ENCODE peak calls at places on chromosomes 12 and 14, in six cellular contexts. A is iPS-NIHi11, S is psoas muscle, K is colonic mucosa, O is hippocampal formation, V is Peyer's patch. E is an unnamed sample.

GRCh38 chr12:92603741-92604432 is 98.9 kb upstream of the PLEKHG7 start:
- DNase-seq in A (no peak), S (no peak), K (no peak), O (no peak), V (no peak), E (no peak)

GRCh38 chr12:101598483-101598882 is 3.7 kb downstream of the MYBPC1 start:
- DNase-seq in A (no peak), S (no peak), K (no peak), O (no peak), V (no peak), E (no peak)

GRCh38 chr12:12333980-12334709 is 15.9 kb downstream of the MANSC1 start:
- DNase-seq in A (peak), S (peak), K (peak), O (no peak), V (peak), E (peak)

GRCh38 chr12:52442600-52443061 is 8.5 kb upstream of the KRT75 start:
- DNase-seq in A (peak), S (no peak), K (no peak), O (no peak), V (no peak), E (no peak)

GRCh38 chr14:51520087-51520486 is 131.6 kb upstream of the FRMD6 start:
- DNase-seq in A (no peak), S (no peak), K (no peak), O (no peak), V (no peak), E (no peak)

GRCh38 chr14:78933948-78934524 is 763.9 kb downstream of the NRXN3 start:
- DNase-seq in A (peak), S (no peak), K (no peak), O (peak), V (no peak), E (peak)

GRCh38 chr14:60963761-60964160 is 17.1 kb downstream of the TRMT5 start:
- DNase-seq in A (no peak), S (no peak), K (no peak), O (no peak), V (no peak), E (no peak)

GRCh38 chr12:122752464-122753212 is at the start of gene DENR:
- DNase-seq in A (peak), S (peak), K (peak), O (peak), V (peak), E (peak)

GRCh38 chr14:96098309-96098998 is 59.3 kb downstream of the C14orf132 start:
- DNase-seq in A (peak), S (peak), K (peak), O (peak), V (peak), E (peak)

GRCh38 chr12:104058796-104059195 is 5.5 kb upstream of the HCFC2 start:
- DNase-seq in A (no peak), S (no peak), K (no peak), O (no peak), V (no peak), E (no peak)

GRCh38 chr14:72755766-72756165 is 138.1 kb downstream of the DPF3 start:
- DNase-seq in A (no peak), S (no peak), K (peak), O (no peak), V (no peak), E (no peak)

GRCh38 chr14:22979748-22980392 is 2.5 kb downstream of the AJUBA start:
- DNase-seq in A (no peak), S (no peak), K (no peak), O (no peak), V (no peak), E (no peak)

GRCh38 chr14:95557291-95557690 is 22.4 kb downstream of the GLRX5 start:
- DNase-seq in A (no peak), S (no peak), K (no peak), O (no peak), V (no peak), E (no peak)

GRCh38 chr14:22131749-22132476 is 457.1 kb downstream of the DAD1 start:
- DNase-seq in A (peak), S (no peak), K (peak), O (no peak), V (peak), E (no peak)

GRCh38 chr12:79155703-79156102 is 291.1 kb downstream of the SYT1 start:
- DNase-seq in A (no peak), S (no peak), K (no peak), O (no peak), V (no peak), E (no peak)

GRCh38 chr12:104457746-104458644 is 1.2 kb downstream of the CHST11 start:
- DNase-seq in A (peak), S (peak), K (peak), O (no peak), V (peak), E (peak)

GRCh38 chr14:53355581-53356112 is 202.5 kb upstream of the DDHD1 start:
- DNase-seq in A (peak), S (no peak), K (no peak), O (no peak), V (no peak), E (no peak)

GRCh38 chr12:12562585-12563245 is at the start of gene DUSP16:
- DNase-seq in A (peak), S (peak), K (peak), O (peak), V (peak), E (peak)

GRCh38 chr12:110543252-110543959 is 39.7 kb downstream of the PPTC7 start:
- DNase-seq in A (peak), S (peak), K (peak), O (peak), V (peak), E (no peak)

GRCh38 chr12:115044073-115044472 is 360.1 kb upstream of the TBX3 start:
- DNase-seq in A (peak), S (no peak), K (no peak), O (no peak), V (no peak), E (no peak)

GRCh38 chr14:21043387-21044105 is 1.4 kb downstream of the RNASE7 start:
- DNase-seq in A (no peak), S (no peak), K (no peak), O (no peak), V (no peak), E (no peak)

GRCh38 chr12:52022841-52023181 is 16.1 kb downstream of the TAMALIN start:
- DNase-seq in A (peak), S (no peak), K (peak), O (no peak), V (peak), E (no peak)

GRCh38 chr12:124115496-124115895 is 142.5 kb downstream of the ZNF664 start:
- DNase-seq in A (no peak), S (no peak), K (no peak), O (no peak), V (no peak), E (no peak)

GRCh38 chr12:52249041-52249461 is 16.0 kb downstream of the KRT7 start:
- DNase-seq in A (no peak), S (peak), K (no peak), O (no peak), V (peak), E (no peak)

GRCh38 chr14:48319823-48320222 is 644.4 kb upstream of the MDGA2 start:
- DNase-seq in A (no peak), S (no peak), K (no peak), O (no peak), V (no peak), E (no peak)

GRCh38 chr12:48980953-48981756 is 3.0 kb downstream of the WNT1 start:
- DNase-seq in A (peak), S (no peak), K (no peak), O (no peak), V (peak), E (peak)

GRCh38 chr14:69711471-69712216 is 55.3 kb upstream of the SRSF5 start:
- DNase-seq in A (no peak), S (no peak), K (no peak), O (no peak), V (peak), E (no peak)

GRCh38 chr14:92733007-92733406 is 15.4 kb downstream of the LGMN start:
- DNase-seq in A (no peak), S (no peak), K (no peak), O (no peak), V (no peak), E (no peak)

GRCh38 chr12:79597910-79598309 is 92.9 kb downstream of the PAWR start:
- DNase-seq in A (no peak), S (no peak), K (no peak), O (no peak), V (no peak), E (no peak)

GRCh38 chr12:105237671-105238070 is 1.7 kb upstream of the APPL2 start:
- DNase-seq in A (no peak), S (no peak), K (no peak), O (no peak), V (no peak), E (no peak)

GRCh38 chr12:111578276-111578970 is 20.7 kb downstream of the ATXN2 start:
- DNase-seq in A (no peak), S (no peak), K (no peak), O (no peak), V (no peak), E (no peak)

GRCh38 chr12:62787023-62787422 is 147.9 kb downstream of the PPM1H start:
- DNase-seq in A (no peak), S (no peak), K (no peak), O (no peak), V (no peak), E (no peak)

GRCh38 chr14:51828017-51828797 is 32.2 kb upstream of the GNG2 start:
- DNase-seq in A (peak), S (peak), K (no peak), O (no peak), V (peak), E (peak)

GRCh38 chr12:109120557-109120956 is 4.2 kb downstream of the ACACB start:
- DNase-seq in A (no peak), S (no peak), K (no peak), O (no peak), V (peak), E (no peak)

GRCh38 chr14:49508124-49508523 is 78.1 kb downstream of the RPS29 start:
- DNase-seq in A (no peak), S (no peak), K (no peak), O (no peak), V (no peak), E (no peak)

GRCh38 chr14:87139299-87139698 is 853.7 kb downstream of the GALC start:
- DNase-seq in A (no peak), S (no peak), K (no peak), O (no peak), V (no peak), E (no peak)

GRCh38 chr14:70281938-70282337 is 77.5 kb downstream of the COX16 start:
- DNase-seq in A (no peak), S (no peak), K (no peak), O (no peak), V (no peak), E (no peak)

GRCh38 chr14:50407089-50407813 is 10.6 kb upstream of the CDKL1 start:
- DNase-seq in A (no peak), S (no peak), K (no peak), O (no peak), V (no peak), E (no peak)

GRCh38 chr14:29741909-29742401 is 185.7 kb downstream of the PRKD1 start:
- DNase-seq in A (no peak), S (no peak), K (no peak), O (no peak), V (no peak), E (no peak)

GRCh38 chr12:122081697-122082221 is 3.2 kb downstream of the MLXIP start:
- DNase-seq in A (no peak), S (peak), K (peak), O (peak), V (peak), E (peak)